ENCODE peak calls at places on chromosomes 2 and 18, in seven cellular contexts. One of them, this sample, is unnamed. For H3K4me1, the result is how much of the 10 kb centered on the place peaks cover.

GRCh38 chr2:181686566-181687185 is 6.4 kb upstream of the NEUROD1 start:
- DNase-seq in gastrocnemius medialis: no peak
- DNase-seq in heart right ventricle: no peak
- DNase-seq in naive thymus-derived CD4-positive, alpha-beta T cell: no peak
- DNase-seq in cardiac muscle cell: no peak
- DNase-seq in GM23338: no peak
- DNase-seq in lower lobe of right lung: no peak
- DNase-seq in this sample: no peak

GRCh38 chr2:178244812-178245211 is 50.5 kb downstream of the OSBPL6 start:
- DNase-seq in lower lobe of right lung: no peak
- DNase-seq in heart right ventricle: no peak
- DNase-seq in GM23338: no peak
- DNase-seq in gastrocnemius medialis: no peak
- DNase-seq in naive thymus-derived CD4-positive, alpha-beta T cell: no peak
- DNase-seq in cardiac muscle cell: no peak
- DNase-seq in this sample: no peak

GRCh38 chr2:143420313-143420712 is 291.1 kb downstream of the ARHGAP15 start:
- DNase-seq in naive thymus-derived CD4-positive, alpha-beta T cell: no peak
- DNase-seq in gastrocnemius medialis: no peak
- DNase-seq in cardiac muscle cell: no peak
- DNase-seq in GM23338: no peak
- DNase-seq in heart right ventricle: no peak
- DNase-seq in lower lobe of right lung: no peak
- DNase-seq in this sample: no peak

GRCh38 chr2:221762496-221762895 is 190.4 kb upstream of the EPHA4 start:
- DNase-seq in GM23338: no peak
- DNase-seq in naive thymus-derived CD4-positive, alpha-beta T cell: no peak
- DNase-seq in lower lobe of right lung: no peak
- DNase-seq in heart right ventricle: no peak
- DNase-seq in gastrocnemius medialis: no peak
- DNase-seq in cardiac muscle cell: no peak
- DNase-seq in this sample: no peak

GRCh38 chr2:144348846-144349245 is 171.1 kb downstream of the ZEB2 start:
- DNase-seq in heart right ventricle: no peak
- DNase-seq in GM23338: no peak
- DNase-seq in cardiac muscle cell: peak
- DNase-seq in naive thymus-derived CD4-positive, alpha-beta T cell: no peak
- DNase-seq in lower lobe of right lung: no peak
- DNase-seq in gastrocnemius medialis: no peak
- DNase-seq in this sample: no peak

GRCh38 chr2:230269715-230270114 is 44.2 kb downstream of the SP140 start:
- DNase-seq in cardiac muscle cell: no peak
- DNase-seq in heart right ventricle: no peak
- DNase-seq in naive thymus-derived CD4-positive, alpha-beta T cell: no peak
- DNase-seq in lower lobe of right lung: no peak
- DNase-seq in gastrocnemius medialis: no peak
- DNase-seq in GM23338: no peak
- DNase-seq in this sample: no peak

GRCh38 chr2:24771099-24771498 is 22.1 kb downstream of the PTRHD1 start:
- DNase-seq in cardiac muscle cell: no peak
- DNase-seq in heart right ventricle: no peak
- DNase-seq in naive thymus-derived CD4-positive, alpha-beta T cell: no peak
- DNase-seq in GM23338: no peak
- DNase-seq in lower lobe of right lung: no peak
- DNase-seq in gastrocnemius medialis: no peak
- DNase-seq in this sample: no peak

GRCh38 chr2:107008843-107009242 is 122.9 kb upstream of the ST6GAL2 start:
- DNase-seq in heart right ventricle: no peak
- DNase-seq in lower lobe of right lung: no peak
- DNase-seq in naive thymus-derived CD4-positive, alpha-beta T cell: no peak
- DNase-seq in GM23338: no peak
- DNase-seq in cardiac muscle cell: no peak
- DNase-seq in gastrocnemius medialis: no peak
- DNase-seq in this sample: no peak

GRCh38 chr18:37006742-37007141 is 177.8 kb downstream of the KIAA1328 start:
- DNase-seq in naive thymus-derived CD4-positive, alpha-beta T cell: no peak
- DNase-seq in gastrocnemius medialis: no peak
- DNase-seq in heart right ventricle: no peak
- DNase-seq in lower lobe of right lung: no peak
- DNase-seq in GM23338: no peak
- DNase-seq in cardiac muscle cell: no peak
- DNase-seq in this sample: no peak

GRCh38 chr2:38690499-38691420 is 24.8 kb downstream of the GALM start:
- DNase-seq in heart right ventricle: no peak
- DNase-seq in GM23338: no peak
- DNase-seq in lower lobe of right lung: no peak
- DNase-seq in cardiac muscle cell: no peak
- DNase-seq in naive thymus-derived CD4-positive, alpha-beta T cell: no peak
- DNase-seq in gastrocnemius medialis: no peak
- DNase-seq in this sample: no peak

GRCh38 chr2:236242057-236242495 is 22.1 kb downstream of the ASB18 start:
- DNase-seq in heart right ventricle: no peak
- DNase-seq in GM23338: no peak
- DNase-seq in naive thymus-derived CD4-positive, alpha-beta T cell: no peak
- DNase-seq in cardiac muscle cell: no peak
- DNase-seq in gastrocnemius medialis: no peak
- DNase-seq in lower lobe of right lung: no peak
- DNase-seq in this sample: no peak

GRCh38 chr2:217789003-217789735 is 213.6 kb downstream of the TNS1 start:
- DNase-seq in lower lobe of right lung: peak
- DNase-seq in cardiac muscle cell: peak
- DNase-seq in naive thymus-derived CD4-positive, alpha-beta T cell: peak
- DNase-seq in heart right ventricle: peak
- DNase-seq in GM23338: peak
- DNase-seq in gastrocnemius medialis: peak
- DNase-seq in this sample: peak

GRCh38 chr18:36187138-36187825 is at the start of gene MOCOS:
- DNase-seq in naive thymus-derived CD4-positive, alpha-beta T cell: no peak
- DNase-seq in cardiac muscle cell: peak
- DNase-seq in gastrocnemius medialis: peak
- DNase-seq in GM23338: peak
- DNase-seq in heart right ventricle: peak
- DNase-seq in lower lobe of right lung: peak
- DNase-seq in this sample: no peak

GRCh38 chr2:226671177-226671676 is 128.4 kb downstream of the IRS1 start:
- DNase-seq in cardiac muscle cell: no peak
- DNase-seq in lower lobe of right lung: no peak
- DNase-seq in GM23338: no peak
- DNase-seq in gastrocnemius medialis: no peak
- DNase-seq in heart right ventricle: no peak
- DNase-seq in naive thymus-derived CD4-positive, alpha-beta T cell: no peak
- DNase-seq in this sample: no peak

GRCh38 chr2:226609361-226609760 is 190.3 kb downstream of the IRS1 start:
- DNase-seq in cardiac muscle cell: no peak
- DNase-seq in lower lobe of right lung: no peak
- DNase-seq in heart right ventricle: no peak
- DNase-seq in naive thymus-derived CD4-positive, alpha-beta T cell: no peak
- DNase-seq in GM23338: no peak
- DNase-seq in gastrocnemius medialis: no peak
- DNase-seq in this sample: peak

GRCh38 chr2:54691439-54692135 is 31.9 kb upstream of the EML6 start:
- DNase-seq in GM23338: no peak
- DNase-seq in gastrocnemius medialis: no peak
- DNase-seq in lower lobe of right lung: no peak
- DNase-seq in cardiac muscle cell: no peak
- DNase-seq in heart right ventricle: no peak
- DNase-seq in naive thymus-derived CD4-positive, alpha-beta T cell: no peak
- DNase-seq in this sample: no peak

GRCh38 chr2:65432227-65433190 is at the start of gene SPRED2:
- DNase-seq in heart right ventricle: peak
- DNase-seq in naive thymus-derived CD4-positive, alpha-beta T cell: peak
- DNase-seq in lower lobe of right lung: peak
- DNase-seq in GM23338: peak
- DNase-seq in gastrocnemius medialis: peak
- DNase-seq in cardiac muscle cell: peak
- DNase-seq in this sample: peak

GRCh38 chr2:182426915-182427233 is at the start of gene PDE1A:
- DNase-seq in heart right ventricle: peak
- DNase-seq in cardiac muscle cell: no peak
- DNase-seq in lower lobe of right lung: no peak
- DNase-seq in gastrocnemius medialis: no peak
- DNase-seq in naive thymus-derived CD4-positive, alpha-beta T cell: no peak
- DNase-seq in GM23338: no peak
- DNase-seq in this sample: no peak

GRCh38 chr2:67006373-67006960 is 390.7 kb upstream of the ETAA1 start:
- DNase-seq in heart right ventricle: no peak
- DNase-seq in cardiac muscle cell: no peak
- DNase-seq in gastrocnemius medialis: no peak
- DNase-seq in lower lobe of right lung: no peak
- DNase-seq in naive thymus-derived CD4-positive, alpha-beta T cell: no peak
- DNase-seq in GM23338: no peak
- DNase-seq in this sample: no peak

DNA sequence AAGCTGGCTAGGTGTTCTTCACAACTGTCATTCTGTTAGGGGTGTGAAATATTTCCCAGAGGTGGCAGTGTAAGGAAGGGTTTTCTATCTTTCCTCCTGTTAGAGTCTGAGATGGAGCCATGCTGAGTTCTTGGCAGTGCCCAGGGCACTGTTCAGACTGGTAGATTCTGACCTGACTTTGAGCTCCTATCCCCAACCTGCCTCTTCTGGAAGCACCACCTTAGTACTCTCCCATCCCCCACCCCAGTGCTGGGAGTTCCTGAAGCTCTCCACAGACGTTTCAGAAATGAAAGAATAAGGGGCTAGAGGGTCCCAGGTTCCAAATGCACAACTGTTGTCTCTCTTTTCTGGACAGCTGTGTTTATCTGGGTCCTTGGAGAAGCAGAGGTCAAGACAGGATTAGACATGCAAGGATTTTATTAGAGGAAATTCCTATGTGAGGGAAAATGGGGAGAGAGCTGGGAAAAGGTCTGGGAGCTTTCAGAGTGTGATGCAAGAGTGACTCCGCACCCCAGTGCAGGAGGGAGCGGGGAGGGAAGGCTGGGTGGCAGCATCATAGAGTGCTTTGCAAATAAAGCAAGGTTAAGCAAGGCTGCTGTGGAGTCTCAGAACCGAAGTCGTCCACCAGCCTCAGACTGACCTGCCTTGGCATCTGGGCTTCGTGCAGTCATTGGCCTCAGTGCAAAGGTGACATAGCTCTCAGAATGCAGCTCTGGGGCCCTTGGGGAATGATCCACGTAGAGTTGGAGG is 75.5 kb downstream of the SLC4A3 start:
- DNase-seq in lower lobe of right lung: peak
- DNase-seq in naive thymus-derived CD4-positive, alpha-beta T cell: no peak
- DNase-seq in GM23338: no peak
- DNase-seq in cardiac muscle cell: no peak
- DNase-seq in gastrocnemius medialis: no peak
- DNase-seq in heart right ventricle: no peak
- DNase-seq in this sample: no peak
- H3K4me1 ChIP-seq in lower lobe of right lung: under half
- H3K4me1 ChIP-seq in naive thymus-derived CD4-positive, alpha-beta T cell: under half
- H3K4me1 ChIP-seq in GM23338: under half
- H3K4me1 ChIP-seq in cardiac muscle cell: under half
- H3K4me1 ChIP-seq in gastrocnemius medialis: half or more
- H3K4me1 ChIP-seq in heart right ventricle: under half
- H3K4me1 ChIP-seq in this sample: under half

DNA sequence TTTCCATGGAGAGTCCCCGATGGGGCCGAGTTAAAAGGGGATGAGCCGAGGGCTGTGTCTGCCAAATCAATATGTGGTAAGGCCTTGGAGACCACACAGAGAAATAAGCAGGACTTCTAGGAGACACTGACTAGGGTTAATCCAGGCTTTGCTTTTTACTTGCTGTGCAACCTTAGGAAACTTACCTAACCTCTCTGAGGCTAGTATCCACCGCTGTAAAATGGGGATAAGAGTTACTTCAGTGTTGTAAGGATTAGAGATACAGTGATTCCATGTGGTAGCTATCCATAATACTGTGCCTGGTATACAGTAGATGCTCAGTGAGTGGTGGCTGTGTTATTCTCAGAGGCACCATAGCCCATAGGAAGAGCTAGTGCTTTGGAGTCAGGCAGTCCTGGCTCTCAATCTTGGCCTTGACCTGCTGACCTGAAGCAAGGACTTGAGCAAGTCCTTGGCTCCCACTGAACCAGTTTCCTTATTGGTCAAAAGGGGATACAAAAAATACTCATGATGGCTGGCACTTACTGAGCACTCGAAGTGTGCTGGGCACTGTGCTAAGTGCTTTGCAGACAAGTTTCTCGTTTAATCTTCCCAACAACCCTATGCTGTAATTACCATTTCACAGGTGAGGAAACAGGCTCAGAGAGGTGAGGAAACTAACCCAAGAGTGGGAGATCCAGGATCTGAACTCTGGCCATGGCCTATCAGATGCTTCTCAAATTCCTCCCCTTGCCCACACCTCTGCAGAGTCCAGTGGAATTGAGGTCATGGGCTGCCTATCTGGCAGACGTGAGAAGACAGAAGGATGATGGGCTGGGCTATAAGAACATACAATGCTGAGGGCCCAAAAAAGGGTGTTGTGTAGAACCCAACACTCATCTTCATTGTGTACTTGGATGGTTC is 12.0 kb upstream of the DES start:
- DNase-seq in cardiac muscle cell: no peak
- DNase-seq in naive thymus-derived CD4-positive, alpha-beta T cell: no peak
- DNase-seq in gastrocnemius medialis: peak
- DNase-seq in heart right ventricle: no peak
- DNase-seq in GM23338: no peak
- DNase-seq in lower lobe of right lung: no peak
- DNase-seq in this sample: no peak
- H3K4me1 ChIP-seq in cardiac muscle cell: half or more
- H3K4me1 ChIP-seq in naive thymus-derived CD4-positive, alpha-beta T cell: under half
- H3K4me1 ChIP-seq in gastrocnemius medialis: under half
- H3K4me1 ChIP-seq in heart right ventricle: under half
- H3K4me1 ChIP-seq in GM23338: under half
- H3K4me1 ChIP-seq in lower lobe of right lung: under half
- H3K4me1 ChIP-seq in this sample: half or more

GRCh38 chr18:58205780-58206160 is 161.7 kb downstream of the NEDD4L start:
- DNase-seq in GM23338: no peak
- DNase-seq in cardiac muscle cell: no peak
- DNase-seq in lower lobe of right lung: no peak
- DNase-seq in naive thymus-derived CD4-positive, alpha-beta T cell: no peak
- DNase-seq in gastrocnemius medialis: no peak
- DNase-seq in heart right ventricle: no peak
- DNase-seq in this sample: no peak
- H3K4me1 ChIP-seq in GM23338: under half
- H3K4me1 ChIP-seq in cardiac muscle cell: under half
- H3K4me1 ChIP-seq in lower lobe of right lung: under half
- H3K4me1 ChIP-seq in naive thymus-derived CD4-positive, alpha-beta T cell: under half
- H3K4me1 ChIP-seq in gastrocnemius medialis: under half
- H3K4me1 ChIP-seq in heart right ventricle: under half
- H3K4me1 ChIP-seq in this sample: under half

DNA sequence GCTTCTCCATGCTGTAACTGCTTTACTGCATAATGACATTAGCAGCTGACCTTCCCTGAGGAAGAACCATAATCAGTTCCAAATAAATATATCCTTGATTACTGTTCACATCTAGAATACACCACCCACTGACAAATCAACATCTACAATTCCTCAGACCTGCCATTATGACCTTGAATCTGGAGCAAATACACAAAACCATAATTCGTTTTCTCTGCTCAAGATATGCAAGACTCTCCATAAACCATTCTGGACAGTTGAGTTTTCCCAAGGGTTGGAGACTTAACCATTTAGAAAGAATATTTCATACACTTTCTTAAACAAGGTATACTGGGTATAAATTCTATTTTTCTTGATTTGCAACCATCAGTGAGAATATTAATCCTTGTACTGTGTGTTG is 11.8 kb downstream of the C2orf76 start:
- DNase-seq in heart right ventricle: no peak
- DNase-seq in cardiac muscle cell: no peak
- DNase-seq in GM23338: no peak
- DNase-seq in naive thymus-derived CD4-positive, alpha-beta T cell: no peak
- DNase-seq in lower lobe of right lung: no peak
- DNase-seq in gastrocnemius medialis: no peak
- DNase-seq in this sample: no peak
- H3K4me1 ChIP-seq in heart right ventricle: under half
- H3K4me1 ChIP-seq in cardiac muscle cell: under half
- H3K4me1 ChIP-seq in GM23338: under half
- H3K4me1 ChIP-seq in naive thymus-derived CD4-positive, alpha-beta T cell: under half
- H3K4me1 ChIP-seq in lower lobe of right lung: under half
- H3K4me1 ChIP-seq in gastrocnemius medialis: under half
- H3K4me1 ChIP-seq in this sample: under half